ENCODE peak calls at places on chromosomes 7 and 10, in eight cellular contexts. A, K, P, T, I, S, G and R are unnamed samples.

GRCh38 chr7:19964198-19964597 is 190.8 kb upstream of the TMEM196 start:
- DNase-seq in P (no peak), I (no peak), T (peak), K (no peak), G (no peak), A (no peak), S (peak), R (no peak)

GRCh38 chr7:149670288-149670687 is 103.1 kb downstream of the ZNF467 start:
- DNase-seq in P (no peak), I (peak), K (no peak), S (peak), T (peak), A (no peak), G (no peak), R (no peak)

GRCh38 chr7:139720705-139721231 is 57.0 kb downstream of the HIPK2 start:
- DNase-seq in A (no peak), I (no peak), K (no peak), S (peak), T (peak), G (no peak), P (no peak), R (no peak)

GRCh38 chr7:157389951-157390730 is 53.3 kb downstream of the DNAJB6 start:
- DNase-seq in A (no peak), P (no peak), G (no peak), T (peak), I (no peak), K (no peak), S (peak), R (no peak)

GRCh38 chr7:135664046-135664589 is 1.8 kb downstream of the STMP1 start:
- DNase-seq in K (no peak), I (no peak), P (no peak), A (no peak), T (peak), S (peak), G (no peak), R (no peak)

GRCh38 chr10:31677198-31678138 is 251.2 kb downstream of the ARHGAP12 start:
- DNase-seq in G (no peak), K (no peak), T (no peak), I (no peak), A (no peak), P (peak), S (peak), R (no peak)

GRCh38 chr10:126243976-126244375 is 144.3 kb downstream of the ADAM12 start:
- DNase-seq in G (no peak), I (no peak), K (no peak), S (peak), P (no peak), T (peak), A (no peak), R (peak)

GRCh38 chr7:103445228-103446020 is 583 bp downstream of the SLC26A5 start:
- DNase-seq in P (peak), G (no peak), A (no peak), K (no peak), I (no peak), T (no peak), S (no peak), R (no peak)

GRCh38 chr10:74072503-74072902 is 74.6 kb downstream of the VCL start:
- DNase-seq in I (no peak), T (no peak), G (peak), S (peak), K (peak), P (no peak), A (no peak), R (no peak)

GRCh38 chr10:1373287-1373686 is 317.1 kb downstream of the WDR37 start:
- DNase-seq in P (no peak), K (no peak), S (no peak), G (no peak), T (no peak), I (no peak), A (no peak), R (no peak)

GRCh38 chr7:48173313-48173712 is 2.1 kb downstream of the ABCA13 start:
- DNase-seq in A (no peak), S (no peak), T (no peak), G (no peak), P (no peak), K (no peak), I (no peak), R (no peak)

GRCh38 chr7:156527458-156527890 is 113.1 kb upstream of the RNF32 start:
- DNase-seq in P (no peak), T (no peak), I (no peak), G (no peak), K (no peak), A (no peak), S (no peak), R (no peak)

GRCh38 chr10:2949948-2950354 is 117.4 kb upstream of the PFKP start:
- DNase-seq in I (no peak), G (no peak), T (peak), S (peak), P (no peak), A (no peak), K (no peak), R (peak)

GRCh38 chr10:83605783-83606182 is 533.5 kb upstream of the GHITM start:
- DNase-seq in A (no peak), K (no peak), P (no peak), G (no peak), T (no peak), S (no peak), I (no peak), R (no peak)

GRCh38 chr10:32005050-32005449 is 51.2 kb downstream of the KIF5B start:
- DNase-seq in G (peak), T (peak), K (peak), S (peak), I (peak), A (no peak), P (no peak), R (peak)

GRCh38 chr10:101611506-101611905 is 23.4 kb downstream of the DPCD start:
- DNase-seq in K (no peak), S (no peak), I (peak), A (no peak), T (peak), G (no peak), P (no peak), R (no peak)

GRCh38 chr10:60460058-60460457 is 70.4 kb upstream of the ANK3 start:
- DNase-seq in G (no peak), K (no peak), P (no peak), I (no peak), S (no peak), T (no peak), A (no peak), R (no peak)

GRCh38 chr10:76902949-76903348 is 734.7 kb downstream of the KCNMA1 start:
- DNase-seq in I (no peak), K (peak), T (peak), P (peak), S (no peak), G (no peak), A (no peak), R (no peak)

GRCh38 chr7:130906575-130906974 is 172.6 kb upstream of the KLF14 start:
- DNase-seq in A (no peak), S (no peak), K (no peak), P (no peak), T (no peak), I (no peak), G (no peak), R (peak)

GRCh38 chr10:17805921-17806577 is 3.1 kb upstream of the MRC1 start:
- DNase-seq in I (no peak), G (no peak), T (no peak), A (no peak), S (no peak), P (no peak), K (peak), R (no peak)

GRCh38 chr7:22094413-22095304 is 149.0 kb upstream of the CDCA7L start:
- DNase-seq in A (no peak), S (no peak), T (peak), G (no peak), I (peak), K (no peak), P (no peak), R (no peak)

GRCh38 chr10:47291682-47292081 is 8.3 kb upstream of the GDF10 start:
- DNase-seq in P (no peak), T (no peak), A (no peak), K (no peak), S (no peak), I (no peak), G (no peak), R (no peak)

GRCh38 chr7:157669768-157670345 is 333.1 kb downstream of the DNAJB6 start:
- DNase-seq in T (no peak), S (no peak), K (no peak), P (no peak), A (peak), I (no peak), G (no peak), R (no peak)

GRCh38 chr7:94375167-94375566 is 19.5 kb upstream of the COL1A2 start:
- DNase-seq in I (peak), G (no peak), S (peak), P (no peak), A (no peak), K (no peak), T (peak), R (peak)

GRCh38 chr10:79102056-79102874 is 33.5 kb downstream of the ZMIZ1 start:
- DNase-seq in K (no peak), P (no peak), S (peak), A (no peak), G (no peak), T (no peak), I (no peak), R (peak)

GRCh38 chr10:91642831-91643692 is 10.2 kb upstream of the PPP1R3C start:
- DNase-seq in S (peak), I (no peak), K (no peak), A (no peak), G (no peak), T (peak), P (no peak), R (no peak)

GRCh38 chr10:4708123-4708759 is 117.8 kb upstream of the AKR1E2 start:
- DNase-seq in T (no peak), A (no peak), G (no peak), I (no peak), K (no peak), S (no peak), P (no peak), R (no peak)

GRCh38 chr7:149310113-149310836 is 48.3 kb downstream of the ZNF783 start:
- DNase-seq in G (peak), S (peak), K (peak), T (peak), P (no peak), A (no peak), I (peak), R (peak)

GRCh38 chr7:124762611-124763143 is 2.9 kb downstream of the GPR37 start:
- DNase-seq in P (no peak), I (no peak), A (no peak), T (no peak), K (no peak), S (no peak), G (no peak), R (no peak)

GRCh38 chr10:85795460-85795859 is 571.1 kb downstream of the GRID1 start:
- DNase-seq in A (no peak), K (no peak), T (no peak), S (no peak), G (no peak), I (no peak), P (no peak), R (no peak)

GRCh38 chr7:118575393-118575948 is 351.0 kb downstream of the ANKRD7 start:
- DNase-seq in T (no peak), A (no peak), K (no peak), I (no peak), P (no peak), S (no peak), G (no peak), R (no peak)

GRCh38 chr10:8485032-8485431 is 430.5 kb downstream of the GATA3 start:
- DNase-seq in G (no peak), A (no peak), K (no peak), S (no peak), T (no peak), I (no peak), P (no peak), R (no peak)

GRCh38 chr7:27193335-27194001 is 6.4 kb downstream of the HOXA13 start:
- DNase-seq in T (no peak), I (no peak), S (no peak), A (no peak), K (no peak), G (no peak), P (no peak), R (peak)

GRCh38 chr7:27192546-27193334 is 7.2 kb downstream of the HOXA13 start:
- DNase-seq in A (no peak), S (no peak), T (no peak), G (no peak), I (no peak), P (no peak), K (no peak), R (peak)

GRCh38 chr7:27191081-27191715 is 6.2 kb upstream of the HOXA11 start:
- DNase-seq in S (no peak), K (no peak), T (no peak), P (no peak), G (no peak), I (no peak), A (peak), R (no peak)

GRCh38 chr7:27190284-27190748 is 5.3 kb upstream of the HOXA11 start:
- DNase-seq in I (no peak), A (no peak), P (no peak), T (no peak), G (no peak), K (no peak), S (no peak), R (no peak)

DNA sequence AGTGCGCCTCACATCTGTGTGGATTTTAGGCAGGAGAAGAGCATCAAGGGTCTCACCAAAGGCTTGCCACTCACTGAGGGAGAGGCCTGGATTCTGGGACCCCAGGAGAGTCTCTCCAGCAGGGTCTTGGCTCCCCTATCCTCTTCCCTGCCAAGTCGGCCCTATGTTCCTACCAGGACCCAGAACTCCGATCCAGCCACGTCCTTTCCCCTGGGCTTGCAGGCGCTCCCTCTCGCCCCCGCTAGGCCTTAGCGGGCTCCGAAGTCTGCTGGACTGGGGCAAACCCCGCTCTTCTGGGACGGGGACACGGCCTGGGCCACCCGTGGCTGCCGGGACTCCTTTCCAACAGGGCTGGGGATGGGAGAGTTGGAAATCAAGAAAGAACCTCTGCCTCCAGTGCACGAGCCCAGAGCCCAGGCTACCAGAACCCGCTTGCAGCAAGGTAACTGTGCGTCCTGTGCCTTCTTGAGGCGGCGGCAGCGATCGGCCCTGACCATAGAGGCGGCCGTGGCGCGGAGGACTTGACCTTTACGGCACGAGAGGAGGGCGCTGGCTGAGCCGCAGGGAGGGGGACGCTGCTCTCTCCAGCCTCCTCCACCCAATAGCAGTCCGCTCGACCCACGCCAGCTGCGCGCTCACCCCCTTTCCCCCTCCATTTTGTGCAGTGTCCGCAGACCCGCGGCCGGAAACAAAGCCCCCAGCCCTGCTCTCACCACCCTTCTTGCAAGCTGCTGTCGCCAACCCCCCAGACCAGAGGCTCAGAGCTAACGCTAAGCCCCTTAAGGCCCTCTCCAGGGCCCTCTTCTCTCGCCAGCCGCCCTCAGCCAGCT is 6.9 kb upstream of the HOXA11 start:
- DNase-seq in T (no peak), I (no peak), K (no peak), A (no peak), S (no peak), P (no peak), G (no peak), R (peak)
- H3K4me3 ChIP-seq in T (no peak), I (peak), K (no peak), A (no peak), S (no peak), P (peak), G (no peak), R (peak)

GRCh38 chr7:150962285-150962742 is 15.8 kb downstream of the KCNH2 start:
- DNase-seq in P (no peak), A (no peak), G (no peak), I (no peak), S (no peak), T (no peak), K (no peak), R (no peak)

GRCh38 chr7:150964593-150965111 is 13.5 kb downstream of the KCNH2 start:
- DNase-seq in S (no peak), K (no peak), I (no peak), T (no peak), G (no peak), P (no peak), A (no peak), R (no peak)

GRCh38 chr7:150961510-150962284 is 16.4 kb downstream of the KCNH2 start:
- DNase-seq in T (no peak), G (no peak), S (no peak), P (no peak), A (no peak), I (no peak), K (no peak), R (no peak)

GRCh38 chr7:150963707-150964559 is 14.2 kb downstream of the KCNH2 start:
- DNase-seq in G (no peak), S (no peak), P (no peak), K (no peak), A (no peak), T (no peak), I (no peak), R (no peak)

GRCh38 chr7:150962743-150963399 is 15.2 kb downstream of the KCNH2 start:
- DNase-seq in A (peak), G (no peak), S (peak), I (no peak), T (peak), P (no peak), K (no peak), R (no peak)
- H3K4me3 ChIP-seq in A (no peak), G (no peak), S (no peak), I (no peak), T (no peak), P (no peak), K (no peak), R (no peak)

GRCh38 chr7:50309736-50310135 is 5.2 kb downstream of the IKZF1 start:
- DNase-seq in S (no peak), K (no peak), T (no peak), G (no peak), I (no peak), P (no peak), A (no peak), R (no peak)

GRCh38 chr7:50307368-50308012 is 3.0 kb downstream of the IKZF1 start:
- DNase-seq in P (no peak), S (no peak), I (no peak), A (peak), G (no peak), T (no peak), K (no peak), R (no peak)

GRCh38 chr7:50310361-50310760 is 5.8 kb downstream of the IKZF1 start:
- DNase-seq in A (no peak), I (no peak), T (no peak), G (no peak), K (no peak), P (no peak), S (no peak), R (no peak)

GRCh38 chr7:50308301-50309129 is 4.0 kb downstream of the IKZF1 start:
- DNase-seq in K (no peak), T (no peak), G (no peak), S (no peak), I (no peak), A (no peak), P (no peak), R (no peak)

GRCh38 chr7:50309130-50309478 is 4.6 kb downstream of the IKZF1 start:
- DNase-seq in P (no peak), K (no peak), S (no peak), A (no peak), I (no peak), T (no peak), G (no peak), R (no peak)
- H3K4me3 ChIP-seq in P (no peak), K (no peak), S (no peak), A (peak), I (no peak), T (no peak), G (no peak), R (no peak)

GRCh38 chr7:69748530-69748929 is 150.3 kb downstream of the AUTS2 start:
- DNase-seq in A (no peak), P (no peak), I (no peak), G (no peak), T (peak), K (no peak), S (no peak), R (no peak)

GRCh38 chr7:69749358-69749757 is 151.1 kb downstream of the AUTS2 start:
- DNase-seq in T (no peak), A (no peak), G (no peak), K (no peak), P (no peak), S (no peak), I (no peak), R (no peak)

GRCh38 chr7:69749994-69750393 is 151.7 kb downstream of the AUTS2 start:
- DNase-seq in T (no peak), P (no peak), I (no peak), S (no peak), G (no peak), A (no peak), K (no peak), R (no peak)

GRCh38 chr7:69746383-69746782 is 148.1 kb downstream of the AUTS2 start:
- DNase-seq in I (no peak), G (no peak), A (no peak), S (no peak), T (no peak), P (no peak), K (no peak), R (no peak)

DNA sequence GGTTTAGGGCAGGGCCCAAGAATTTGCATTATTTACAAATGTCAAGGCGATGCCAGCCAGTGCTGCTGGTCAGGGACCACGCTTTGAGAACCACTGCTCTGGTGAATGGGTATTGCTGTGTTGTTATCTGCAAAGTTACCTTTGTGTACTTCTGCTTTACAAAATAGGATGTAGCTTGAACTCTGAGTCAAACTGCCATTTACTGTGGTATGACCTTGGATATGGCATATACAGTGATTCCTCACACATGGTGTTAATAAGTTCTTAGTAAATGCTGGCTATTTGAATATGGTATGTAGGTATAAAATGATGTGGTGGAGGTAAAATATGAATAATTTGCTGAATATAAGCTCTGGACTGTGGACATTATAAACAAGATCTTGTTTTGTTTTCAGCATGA is 148.9 kb downstream of the AUTS2 start:
- DNase-seq in G (no peak), S (no peak), P (no peak), A (no peak), K (no peak), I (no peak), T (no peak), R (no peak)
- H3K4me3 ChIP-seq in G (no peak), S (no peak), P (no peak), A (no peak), K (no peak), I (no peak), T (no peak), R (no peak)

GRCh38 chr7:76272872-76273271 is 29.6 kb upstream of the HSPB1 start:
- DNase-seq in K (no peak), T (no peak), P (no peak), A (no peak), I (no peak), G (no peak), S (no peak), R (no peak)
- H3K4me3 ChIP-seq in K (no peak), T (no peak), P (no peak), A (no peak), I (no peak), G (no peak), S (no peak), R (no peak)